ENCODE peak calls at places on chromosomes 11 and 22, in ten cellular contexts. L is NB4; M is heart right ventricle; Z is fibroblast of mammary gland; Q is lower leg skin; D is IMR-90; X is astrocyte of the spinal cord; Y is PC-9; R is GM06990; E is CD8-positive, alpha-beta T cell. O is an unnamed sample.

GRCh38 chr11:3121931-3122774 is 43.0 kb downstream of the OSBPL5 start:
- DNase-seq in L (no peak), M (no peak), Z (no peak), Q (peak), D (no peak), X (no peak), Y (no peak), R (no peak), E (no peak), O (no peak)

GRCh38 chr22:20514658-20515406 is 7.4 kb downstream of the MED15 start:
- DNase-seq in L (peak), M (no peak), Z (peak), Q (no peak), D (peak), X (peak), Y (no peak), R (no peak), E (no peak), O (peak)

GRCh38 chr11:131823772-131824171 is 453.4 kb downstream of the NTM start:
- DNase-seq in L (no peak), M (no peak), Z (no peak), Q (no peak), D (no peak), X (no peak), Y (no peak), R (no peak), E (no peak), O (no peak)

GRCh38 chr11:44430140-44430539 is 120.2 kb upstream of the ALX4 start:
- DNase-seq in L (no peak), M (no peak), Z (no peak), Q (no peak), D (no peak), X (no peak), Y (peak), R (no peak), E (no peak), O (no peak)

GRCh38 chr11:76161261-76161961 is 44.9 kb downstream of the WNT11 start:
- DNase-seq in L (no peak), M (peak), Z (peak), Q (no peak), D (no peak), X (peak), Y (no peak), R (no peak), E (no peak), O (no peak)

GRCh38 chr22:39942433-39943213 is 17.6 kb upstream of the TMA7B start:
- DNase-seq in L (peak), M (no peak), Z (no peak), Q (no peak), D (no peak), X (no peak), Y (no peak), R (no peak), E (no peak), O (no peak)

GRCh38 chr22:20430641-20431519 is 6.7 kb downstream of the SCARF2 start:
- DNase-seq in L (peak), M (no peak), Z (no peak), Q (peak), D (no peak), X (no peak), Y (no peak), R (peak), E (peak), O (no peak)

GRCh38 chr11:109677240-109677639 is 255.2 kb downstream of the C11orf87 start:
- DNase-seq in L (no peak), M (no peak), Z (no peak), Q (no peak), D (no peak), X (no peak), Y (no peak), R (no peak), E (no peak), O (no peak)

GRCh38 chr11:92390783-92391182 is 166.2 kb downstream of the FAT3 start:
- DNase-seq in L (no peak), M (no peak), Z (no peak), Q (no peak), D (no peak), X (no peak), Y (no peak), R (no peak), E (no peak), O (no peak)

GRCh38 chr22:35620624-35621245 is 3.6 kb upstream of the MB start:
- DNase-seq in L (no peak), M (peak), Z (peak), Q (no peak), D (peak), X (peak), Y (no peak), R (no peak), E (no peak), O (no peak)

GRCh38 chr11:46808804-46809431 is 37.2 kb downstream of the CKAP5 start:
- DNase-seq in L (peak), M (no peak), Z (peak), Q (no peak), D (peak), X (peak), Y (no peak), R (no peak), E (no peak), O (peak)

GRCh38 chr11:65903068-65903481 is 2.9 kb upstream of the FOSL1 start:
- DNase-seq in L (peak), M (no peak), Z (peak), Q (no peak), D (peak), X (peak), Y (peak), R (no peak), E (no peak), O (no peak)

GRCh38 chr11:107182983-107183382 is 164.7 kb upstream of the GUCY1A2 start:
- DNase-seq in L (no peak), M (no peak), Z (no peak), Q (no peak), D (no peak), X (peak), Y (no peak), R (no peak), E (no peak), O (no peak)

GRCh38 chr22:19321757-19322156 is 30.2 kb upstream of the CLTCL1 start:
- DNase-seq in L (peak), M (no peak), Z (no peak), Q (no peak), D (no peak), X (no peak), Y (no peak), R (no peak), E (no peak), O (no peak)

GRCh38 chr11:73047773-73048371 is 94.2 kb downstream of the FCHSD2 start:
- DNase-seq in L (no peak), M (no peak), Z (no peak), Q (no peak), D (no peak), X (no peak), Y (no peak), R (peak), E (no peak), O (no peak)

GRCh38 chr11:46300270-46300669 is 22.8 kb downstream of the CREB3L1 start:
- DNase-seq in L (no peak), M (no peak), Z (no peak), Q (no peak), D (no peak), X (no peak), Y (no peak), R (no peak), E (no peak), O (no peak)

GRCh38 chr22:42553475-42554361 is at the start of gene SERHL2:
- DNase-seq in L (peak), M (peak), Z (peak), Q (peak), D (peak), X (peak), Y (peak), R (peak), E (peak), O (peak)

GRCh38 chr11:59206635-59207034 is 6.1 kb downstream of the MPEG1 start:
- DNase-seq in L (peak), M (peak), Z (no peak), Q (no peak), D (peak), X (no peak), Y (no peak), R (no peak), E (no peak), O (no peak)
- TF ChIP-seq CTCF in L (peak), M (peak), Z (peak), Q (no peak), D (peak), X (peak), Y (peak), R (peak), E (no peak), O (peak)

GRCh38 chr11:115504279-115505158 is at the start of gene CADM1:
- DNase-seq in L (no peak), M (peak), Z (peak), Q (peak), D (peak), X (peak), Y (no peak), R (peak), E (peak), O (peak)

GRCh38 chr11:115506909-115507649 is 2.9 kb upstream of the CADM1 start:
- DNase-seq in L (no peak), M (no peak), Z (no peak), Q (no peak), D (no peak), X (no peak), Y (no peak), R (no peak), E (no peak), O (no peak)

GRCh38 chr11:115503886-115504278 is 333 bp downstream of the CADM1 start:
- DNase-seq in L (no peak), M (no peak), Z (no peak), Q (no peak), D (no peak), X (no peak), Y (no peak), R (no peak), E (no peak), O (no peak)

GRCh38 chr11:115503083-115503885 is 931 bp downstream of the CADM1 start:
- DNase-seq in L (no peak), M (peak), Z (no peak), Q (peak), D (peak), X (peak), Y (no peak), R (peak), E (no peak), O (no peak)

GRCh38 chr11:115505165-115505564 is 950 bp upstream of the CADM1 start:
- DNase-seq in L (no peak), M (no peak), Z (no peak), Q (no peak), D (no peak), X (no peak), Y (no peak), R (no peak), E (no peak), O (no peak)
- H3K4me3 ChIP-seq in L (no peak), M (peak), Z (no peak), Q (no peak), D (no peak), X (peak), Y (no peak), R (peak), E (no peak), O (no peak)

GRCh38 chr22:29994941-29995340 is 85.3 kb upstream of the HORMAD2 start:
- DNase-seq in L (no peak), M (no peak), Z (peak), Q (no peak), D (peak), X (peak), Y (peak), R (no peak), E (no peak), O (no peak)

GRCh38 chr22:29997516-29997915 is 82.7 kb upstream of the HORMAD2 start:
- DNase-seq in L (no peak), M (no peak), Z (no peak), Q (no peak), D (no peak), X (no peak), Y (no peak), R (no peak), E (no peak), O (no peak)

GRCh38 chr22:29998627-29999026 is 81.6 kb upstream of the HORMAD2 start:
- DNase-seq in L (peak), M (no peak), Z (peak), Q (no peak), D (no peak), X (no peak), Y (no peak), R (no peak), E (no peak), O (no peak)

GRCh38 chr22:29992341-29993275 is 87.7 kb upstream of the HORMAD2 start:
- DNase-seq in L (no peak), M (no peak), Z (no peak), Q (no peak), D (peak), X (peak), Y (no peak), R (no peak), E (no peak), O (no peak)

GRCh38 chr22:29994027-29994715 is 86.1 kb upstream of the HORMAD2 start:
- DNase-seq in L (peak), M (no peak), Z (peak), Q (no peak), D (peak), X (peak), Y (peak), R (no peak), E (no peak), O (no peak)
- TF ChIP-seq CTCF in L (no peak), M (no peak), Z (peak), Q (no peak), D (no peak), X (no peak), Y (peak), R (no peak), E (no peak), O (peak)

GRCh38 chr11:57792060-57792541 is 30.5 kb downstream of the CTNND1 start:
- DNase-seq in L (peak), M (peak), Z (peak), Q (peak), D (peak), X (peak), Y (peak), R (peak), E (peak), O (no peak)
- H3K4me3 ChIP-seq in L (peak), M (no peak), Z (no peak), Q (no peak), D (no peak), X (no peak), Y (no peak), R (no peak), E (no peak), O (no peak)

GRCh38 chr11:27717377-27717776 is 17.1 kb upstream of the BDNF start:
- DNase-seq in L (no peak), M (no peak), Z (peak), Q (no peak), D (no peak), X (peak), Y (no peak), R (no peak), E (no peak), O (no peak)
- TF ChIP-seq CTCF in L (no peak), M (no peak), Z (peak), Q (no peak), D (peak), X (peak), Y (peak), R (peak), E (no peak), O (peak)